ENCODE peak calls at places on chromosome X, in five cellular contexts. I is K562, V is H1, N is HepG2, W is GM12878. T is an unnamed sample.

GRCh38 chrX:81377329-81377728 is 175.4 kb downstream of the SH3BGRL start:
- DNase-seq in I (peak; percentile 5), V (no peak), N (peak; percentile 0), W (no peak), T (no peak)

GRCh38 chrX:17442898-17443297 is 67.9 kb downstream of the NHS start:
- DNase-seq in I (no peak), V (no peak), N (no peak), W (no peak), T (no peak)

GRCh38 chrX:155148724-155149537 is 67.3 kb upstream of the VBP1 start:
- DNase-seq in I (peak; percentile 31), V (peak; percentile 53), N (peak; percentile 15), W (no peak), T (no peak)

GRCh38 chrX:135099493-135099783 is 20.9 kb downstream of the ETDB start:
- DNase-seq in I (no peak), V (no peak), N (no peak), W (no peak), T (no peak)

GRCh38 chrX:57353472-57354132 is 67.1 kb downstream of the FAAH2 start:
- DNase-seq in I (no peak), V (no peak), N (no peak), W (no peak), T (no peak)

GRCh38 chrX:77434949-77435348 is 12.2 kb upstream of the FGF16 start:
- DNase-seq in I (no peak), V (no peak), N (no peak), W (no peak), T (no peak)

GRCh38 chrX:76922100-76922499 is 494.6 kb downstream of the MAGEE1 start:
- DNase-seq in I (no peak), V (no peak), N (no peak), W (no peak), T (no peak)

GRCh38 chrX:114976321-114976720 is 41.1 kb downstream of the IL13RA2 start:
- DNase-seq in I (no peak), V (no peak), N (no peak), W (no peak), T (no peak)

GRCh38 chrX:152847281-152847680 is 16.4 kb downstream of the NSDHL start:
- DNase-seq in I (no peak), V (no peak), N (no peak), W (no peak), T (no peak)

GRCh38 chrX:41381685-41382084 is 47.7 kb downstream of the DDX3X start:
- DNase-seq in I (peak; percentile 18), V (no peak), N (peak; percentile 89), W (no peak), T (peak; percentile 56)

GRCh38 chrX:1529756-1530155 is 7.2 kb downstream of the P2RY8 start:
- DNase-seq in I (no peak), V (peak; percentile 10), N (no peak), W (no peak), T (no peak)

GRCh38 chrX:15430584-15430983 is 46.4 kb upstream of the VEGFD start:
- DNase-seq in I (no peak), V (no peak), N (no peak), W (no peak), T (no peak)

GRCh38 chrX:31279359-31279758 is 207.5 kb upstream of the FTHL17 start:
- DNase-seq in I (peak; percentile 10), V (no peak), N (peak; percentile 18), W (no peak), T (no peak)

GRCh38 chrX:21612154-21612553 is 46.0 kb downstream of the KLHL34 start:
- DNase-seq in I (no peak), V (no peak), N (peak; percentile 9), W (no peak), T (no peak)

GRCh38 chrX:97065973-97066372 is 182.3 kb downstream of the RPA4 start:
- DNase-seq in I (no peak), V (no peak), N (no peak), W (no peak), T (no peak)

GRCh38 chrX:65601530-65602281 is 65.7 kb upstream of the MSN start:
- DNase-seq in I (no peak), V (no peak), N (peak; percentile 0), W (no peak), T (no peak)
- TF ChIP-seq SIN3A in I (no peak), V (no peak), N (no peak), W (no peak), T (no peak)

GRCh38 chrX:136275553-136275952 is 24.4 kb upstream of the MAP7D3 start:
- DNase-seq in I (no peak), V (no peak), N (peak; percentile 21), W (no peak), T (no peak)
- TF ChIP-seq POLR2A in I (no peak), V (no peak), N (no peak), W (no peak), T (no peak)

GRCh38 chrX:40100141-40100536 is 2.4 kb upstream of the BCOR start:
- DNase-seq in I (no peak), V (no peak), N (no peak), W (no peak), T (no peak)

GRCh38 chrX:40097492-40098263 is at the start of gene BCOR:
- DNase-seq in I (peak; percentile 58), V (peak; percentile 63), N (no peak), W (no peak), T (no peak)

GRCh38 chrX:40099046-40099968 is 1.5 kb upstream of the BCOR start:
- DNase-seq in I (peak; percentile 33), V (peak; percentile 63), N (no peak), W (peak; percentile 66), T (no peak)

GRCh38 chrX:40097101-40097491 is 662 bp downstream of the BCOR start:
- DNase-seq in I (peak; percentile 29), V (no peak), N (no peak), W (no peak), T (no peak)

GRCh38 chrX:40098264-40099045 is 697 bp upstream of the BCOR start:
- DNase-seq in I (peak; percentile 31), V (peak; percentile 52), N (no peak), W (no peak), T (no peak)
- H3K4me3 ChIP-seq in I (peak overlapping the region; percentile 70), V (peak overlapping the region; percentile 36), N (peak overlapping the region; percentile 73), W (peak overlapping the region; percentile 55), T (peak overlapping the region; percentile 61)

GRCh38 chrX:9394212-9394611 is 70.6 kb upstream of the TBL1X start:
- DNase-seq in I (no peak), V (no peak), N (no peak), W (no peak), T (no peak)
- TF ChIP-seq SIN3A in I (no peak), V (no peak), N (no peak), W (no peak), T (no peak)

GRCh38 chrX:100408643-100409315 is 1.3 kb downstream of the PCDH19 start:
- DNase-seq in I (no peak), V (peak; percentile 56), N (no peak), W (no peak), T (no peak)

GRCh38 chrX:100410901-100411801 is 1.1 kb upstream of the PCDH19 start:
- DNase-seq in I (no peak), V (peak; percentile 50), N (no peak), W (no peak), T (no peak)

GRCh38 chrX:100409316-100410082 is 574 bp downstream of the PCDH19 start:
- DNase-seq in I (no peak), V (no peak), N (no peak), W (no peak), T (no peak)

GRCh38 chrX:100411802-100412333 is 1.8 kb upstream of the PCDH19 start:
- DNase-seq in I (no peak), V (no peak), N (no peak), W (no peak), T (no peak)

GRCh38 chrX:100410083-100410590 is at the start of gene PCDH19:
- DNase-seq in I (no peak), V (peak; percentile 60), N (no peak), W (no peak), T (no peak)
- TF ChIP-seq POLR2A in I (no peak), V (no peak), N (no peak), W (no peak), T (no peak)

GRCh38 chrX:10174051-10174450 is 17.3 kb downstream of the CLCN4 start:
- DNase-seq in I (no peak), V (no peak), N (no peak), W (no peak), T (no peak)
- H3K4me3 ChIP-seq in I (no peak overlapping the region), V (no peak overlapping the region), N (no peak overlapping the region), W (no peak overlapping the region), T (no peak overlapping the region)

GRCh38 chrX:10101269-10101668 is 55.5 kb upstream of the CLCN4 start:
- DNase-seq in I (no peak), V (no peak), N (peak; percentile 92), W (no peak), T (no peak)
- TF ChIP-seq SIN3A in I (no peak), V (no peak), N (no peak), W (no peak), T (no peak)

GRCh38 chrX:53683556-53684414 is 2.7 kb downstream of the HUWE1 start:
- DNase-seq in I (peak; percentile 78), V (peak; percentile 81), N (peak; percentile 97), W (peak; percentile 95), T (peak; percentile 96)

GRCh38 chrX:53688300-53688699 is 1.8 kb upstream of the HUWE1 start:
- DNase-seq in I (no peak), V (no peak), N (no peak), W (no peak), T (no peak)

GRCh38 chrX:53685711-53686110 is 808 bp downstream of the HUWE1 start:
- DNase-seq in I (no peak), V (no peak), N (no peak), W (no peak), T (no peak)

GRCh38 chrX:53684415-53685192 is 1.9 kb downstream of the HUWE1 start:
- DNase-seq in I (no peak), V (no peak), N (no peak), W (no peak), T (no peak)

GRCh38 chrX:53686151-53686885 is at the start of gene HUWE1:
- DNase-seq in I (peak; percentile 74), V (peak; percentile 89), N (peak; percentile 52), W (no peak), T (no peak)
- TF ChIP-seq POLR2A in I (peak; percentile 76), V (no peak), N (peak; percentile 82), W (peak; percentile 89), T (peak; percentile 57)

T was measured in HCT116.